ENCODE peak calls at places on chromosome 18, in six cellular contexts. One of them, this sample, is unnamed.
A peak's percentile ranks its signal among the peaks of the same experiment; 100 is the strongest.

GRCh38 chr18:79935499-79935898 is 16.0 kb downstream of the SLC66A2 start:
- DNase-seq in breast epithelium: no peak
- DNase-seq in right atrium auricular region: no peak
- DNase-seq in neural progenitor cell: no peak
- DNase-seq in mammary epithelial cell: no peak
- DNase-seq in pancreas: no peak
- DNase-seq in this sample: no peak

GRCh38 chr18:27428120-27428519 is 243.0 kb upstream of the CHST9 start:
- DNase-seq in neural progenitor cell: no peak
- DNase-seq in breast epithelium: no peak
- DNase-seq in right atrium auricular region: no peak
- DNase-seq in mammary epithelial cell: peak; percentile 9
- DNase-seq in pancreas: no peak
- DNase-seq in this sample: no peak

GRCh38 chr18:10040287-10041011 is 126.6 kb downstream of the VAPA start:
- DNase-seq in neural progenitor cell: no peak
- DNase-seq in breast epithelium: no peak
- DNase-seq in pancreas: peak; percentile 73
- DNase-seq in right atrium auricular region: no peak
- DNase-seq in mammary epithelial cell: no peak
- DNase-seq in this sample: no peak

GRCh38 chr18:9081940-9082339 is 20.6 kb upstream of the NDUFV2 start:
- DNase-seq in right atrium auricular region: no peak
- DNase-seq in mammary epithelial cell: no peak
- DNase-seq in neural progenitor cell: no peak
- DNase-seq in breast epithelium: no peak
- DNase-seq in pancreas: no peak
- DNase-seq in this sample: no peak

GRCh38 chr18:59719533-59720325 is 22.5 kb upstream of the CCBE1 start:
- DNase-seq in right atrium auricular region: no peak
- DNase-seq in mammary epithelial cell: no peak
- DNase-seq in pancreas: no peak
- DNase-seq in breast epithelium: no peak
- DNase-seq in neural progenitor cell: no peak
- DNase-seq in this sample: no peak

GRCh38 chr18:51006061-51006818 is 23.8 kb upstream of the SMAD4 start:
- DNase-seq in neural progenitor cell: no peak
- DNase-seq in pancreas: no peak
- DNase-seq in mammary epithelial cell: no peak
- DNase-seq in right atrium auricular region: no peak
- DNase-seq in breast epithelium: no peak
- DNase-seq in this sample: no peak

GRCh38 chr18:32529737-32530420 is 59.2 kb upstream of the GAREM1 start:
- DNase-seq in neural progenitor cell: no peak
- DNase-seq in breast epithelium: no peak
- DNase-seq in right atrium auricular region: no peak
- DNase-seq in pancreas: no peak
- DNase-seq in mammary epithelial cell: peak; percentile 44
- DNase-seq in this sample: no peak

GRCh38 chr18:26215247-26215970 is 10.8 kb upstream of the TAF4B start:
- DNase-seq in breast epithelium: no peak
- DNase-seq in neural progenitor cell: no peak
- DNase-seq in pancreas: no peak
- DNase-seq in right atrium auricular region: no peak
- DNase-seq in mammary epithelial cell: no peak
- DNase-seq in this sample: no peak

GRCh38 chr18:35345460-35345921 is 1.3 kb upstream of the ZNF24 start:
- DNase-seq in breast epithelium: no peak
- DNase-seq in neural progenitor cell: peak; percentile 27
- DNase-seq in right atrium auricular region: no peak
- DNase-seq in pancreas: peak; percentile 21
- DNase-seq in mammary epithelial cell: no peak
- DNase-seq in this sample: no peak

GRCh38 chr18:49757513-49758262 is 55.6 kb downstream of the ACAA2 start:
- DNase-seq in mammary epithelial cell: no peak
- DNase-seq in neural progenitor cell: peak; percentile 9
- DNase-seq in breast epithelium: no peak
- DNase-seq in right atrium auricular region: no peak
- DNase-seq in pancreas: no peak
- DNase-seq in this sample: no peak

DNA sequence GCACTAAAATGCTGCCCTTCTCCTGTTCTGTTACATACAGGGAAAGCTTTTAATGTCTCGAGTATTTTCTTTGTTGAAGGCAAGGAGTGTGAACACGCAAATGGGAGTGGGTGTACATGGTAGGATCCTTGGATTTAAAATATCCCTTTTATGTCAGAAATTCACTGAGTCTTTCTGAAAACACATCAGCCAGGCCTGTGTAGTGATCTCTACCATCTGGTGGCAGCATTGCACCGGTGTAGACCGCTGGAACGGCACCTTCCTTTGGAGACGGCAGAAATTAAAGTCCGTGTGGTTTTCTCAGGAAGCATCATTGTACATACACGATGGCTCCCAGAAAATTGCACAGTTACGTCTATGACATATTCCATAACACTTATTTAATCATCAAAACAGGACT is 515.8 kb downstream of the GALR1 start:
- DNase-seq in breast epithelium: no peak
- DNase-seq in pancreas: no peak
- DNase-seq in mammary epithelial cell: no peak
- DNase-seq in right atrium auricular region: no peak
- DNase-seq in neural progenitor cell: peak; percentile 81
- DNase-seq in this sample: no peak
- TF ChIP-seq CTCF in breast epithelium: no peak
- TF ChIP-seq CTCF in pancreas: no peak
- TF ChIP-seq CTCF in mammary epithelial cell: no peak
- TF ChIP-seq CTCF in right atrium auricular region: no peak
- TF ChIP-seq CTCF in neural progenitor cell: peak; percentile 79
- TF ChIP-seq CTCF in this sample: peak; percentile 23

DNA sequence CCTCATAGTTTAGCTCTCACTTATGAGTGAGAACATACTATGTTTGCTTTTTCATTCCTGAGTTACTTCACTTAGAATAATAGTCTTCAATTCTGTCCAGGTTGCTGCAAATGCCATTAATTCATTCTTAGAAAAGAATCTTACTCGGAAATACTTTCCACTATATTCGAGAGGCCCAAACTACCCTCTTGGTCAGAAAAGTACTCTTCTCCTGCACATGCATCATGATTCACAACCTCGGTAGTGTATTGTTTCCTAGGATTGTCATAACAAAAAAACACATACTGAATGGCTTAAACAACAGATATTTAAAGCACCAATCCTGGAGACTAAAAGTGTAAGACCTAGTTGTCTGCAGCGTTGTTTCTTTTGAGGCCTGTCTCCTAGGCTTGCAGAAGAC is 364.0 kb upstream of the SLC14A2 start:
- DNase-seq in mammary epithelial cell: no peak
- DNase-seq in right atrium auricular region: no peak
- DNase-seq in neural progenitor cell: no peak
- DNase-seq in breast epithelium: no peak
- DNase-seq in pancreas: no peak
- DNase-seq in this sample: no peak
- H3K4me1 ChIP-seq in mammary epithelial cell: peaks cover 18% of the 10 kb centered on the region
- H3K4me1 ChIP-seq in right atrium auricular region: no peaks in the 10 kb centered on the region
- H3K4me1 ChIP-seq in neural progenitor cell: peaks cover 7% of the 10 kb centered on the region
- H3K4me1 ChIP-seq in breast epithelium: no peaks in the 10 kb centered on the region
- H3K4me1 ChIP-seq in pancreas: no peaks in the 10 kb centered on the region
- H3K4me1 ChIP-seq in this sample: peaks cover 12% of the 10 kb centered on the region

DNA sequence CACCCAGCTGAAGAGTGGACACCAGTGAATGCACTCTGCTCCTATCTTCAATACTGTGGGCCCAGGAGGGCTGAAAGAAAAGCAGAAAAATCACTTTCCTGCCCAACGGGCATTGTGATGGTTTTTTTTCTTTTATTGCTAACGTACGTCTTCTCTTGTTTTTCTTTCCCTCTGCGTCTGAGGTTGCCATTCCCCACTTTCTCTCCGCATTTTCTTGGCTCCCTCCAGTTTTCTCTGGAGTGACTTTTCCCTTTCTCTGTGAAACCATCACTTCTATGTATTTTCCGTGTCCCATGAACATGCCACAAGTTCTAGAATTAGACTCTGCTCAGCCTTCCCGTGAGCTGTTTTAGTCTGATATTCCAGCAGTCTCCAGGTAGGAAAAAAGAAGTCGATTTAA is 169.2 kb downstream of the BCL2 start:
- DNase-seq in pancreas: no peak
- DNase-seq in right atrium auricular region: no peak
- DNase-seq in breast epithelium: no peak
- DNase-seq in mammary epithelial cell: no peak
- DNase-seq in neural progenitor cell: no peak
- DNase-seq in this sample: no peak
- H3K4me3 ChIP-seq in pancreas: no peak overlapping the region
- H3K4me3 ChIP-seq in right atrium auricular region: no peak overlapping the region
- H3K4me3 ChIP-seq in breast epithelium: no peak overlapping the region
- H3K4me3 ChIP-seq in mammary epithelial cell: no peak overlapping the region
- H3K4me3 ChIP-seq in neural progenitor cell: no peak overlapping the region
- H3K4me3 ChIP-seq in this sample: no peak overlapping the region

GRCh38 chr18:41396211-41396610 is 558.8 kb upstream of the PIK3C3 start:
- DNase-seq in neural progenitor cell: no peak
- DNase-seq in mammary epithelial cell: no peak
- DNase-seq in pancreas: no peak
- DNase-seq in right atrium auricular region: no peak
- DNase-seq in breast epithelium: no peak
- DNase-seq in this sample: no peak

GRCh38 chr18:41396861-41397260 is 558.2 kb upstream of the PIK3C3 start:
- DNase-seq in mammary epithelial cell: peak; percentile 45
- DNase-seq in breast epithelium: no peak
- DNase-seq in neural progenitor cell: no peak
- DNase-seq in right atrium auricular region: no peak
- DNase-seq in pancreas: no peak
- DNase-seq in this sample: no peak

GRCh38 chr18:41389936-41390667 is 564.9 kb upstream of the PIK3C3 start:
- DNase-seq in breast epithelium: no peak
- DNase-seq in pancreas: no peak
- DNase-seq in right atrium auricular region: no peak
- DNase-seq in neural progenitor cell: no peak
- DNase-seq in mammary epithelial cell: no peak
- DNase-seq in this sample: no peak

GRCh38 chr18:41391616-41392610 is 563.1 kb upstream of the PIK3C3 start:
- DNase-seq in breast epithelium: no peak
- DNase-seq in mammary epithelial cell: peak; percentile 34
- DNase-seq in neural progenitor cell: peak; percentile 85
- DNase-seq in pancreas: peak; percentile 17
- DNase-seq in right atrium auricular region: no peak
- DNase-seq in this sample: no peak

DNA sequence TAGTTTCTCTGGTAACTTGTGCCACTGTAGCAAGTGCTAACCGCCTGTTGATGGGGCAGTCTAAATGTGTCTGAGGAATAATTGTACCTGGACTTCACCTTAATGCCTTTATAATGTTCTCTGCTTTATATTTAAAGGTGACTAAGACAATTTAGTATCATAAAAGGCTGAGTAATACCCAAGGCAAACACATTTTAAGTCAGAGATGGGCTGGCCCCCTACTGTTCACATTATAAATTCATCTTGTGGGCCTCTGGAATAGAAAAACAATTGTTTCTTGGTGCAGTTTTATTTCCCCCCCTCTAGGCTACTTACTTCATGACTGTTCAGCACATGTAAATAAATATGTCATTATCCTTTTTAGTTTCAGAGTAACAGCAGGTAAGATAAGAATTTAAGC is 559.3 kb upstream of the PIK3C3 start:
- DNase-seq in right atrium auricular region: no peak
- DNase-seq in neural progenitor cell: no peak
- DNase-seq in pancreas: no peak
- DNase-seq in breast epithelium: no peak
- DNase-seq in mammary epithelial cell: peak; percentile 34
- DNase-seq in this sample: no peak
- TF ChIP-seq CTCF in right atrium auricular region: no peak
- TF ChIP-seq CTCF in neural progenitor cell: no peak
- TF ChIP-seq CTCF in pancreas: no peak
- TF ChIP-seq CTCF in breast epithelium: no peak
- TF ChIP-seq CTCF in mammary epithelial cell: peak; percentile 21
- TF ChIP-seq CTCF in this sample: no peak

DNA sequence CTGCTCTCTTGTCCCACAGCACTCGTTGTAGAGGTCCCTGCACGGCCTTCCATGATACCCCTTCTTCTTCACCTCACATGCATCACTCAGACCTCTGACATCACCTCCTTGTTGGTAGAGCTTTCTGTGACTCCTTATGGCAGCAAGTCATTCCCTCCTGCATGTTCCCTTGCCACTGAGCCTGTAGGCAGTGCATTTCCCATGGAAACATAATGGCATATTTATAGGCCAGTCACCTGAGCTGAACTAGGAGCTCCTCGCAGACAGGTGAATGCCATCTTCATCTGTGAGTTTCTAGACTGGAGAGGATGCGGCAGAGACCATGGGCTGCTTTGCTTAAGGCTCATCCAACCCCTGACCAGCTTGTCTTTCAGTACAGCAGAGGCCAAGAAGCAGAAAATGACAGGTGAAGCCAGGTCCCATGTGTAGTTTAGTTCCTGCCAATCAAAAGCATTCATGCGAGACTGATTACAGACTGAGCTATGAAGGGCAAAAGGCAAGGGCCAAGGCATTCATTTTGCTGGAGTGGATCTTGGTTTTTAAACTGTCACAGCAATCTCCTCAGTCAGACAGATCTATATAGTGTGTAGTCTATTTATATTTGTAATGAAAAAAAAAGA is 59.4 kb upstream of the NEDD4L start:
- DNase-seq in neural progenitor cell: no peak
- DNase-seq in breast epithelium: no peak
- DNase-seq in mammary epithelial cell: no peak
- DNase-seq in right atrium auricular region: no peak
- DNase-seq in pancreas: no peak
- DNase-seq in this sample: no peak
- H3K4me1 ChIP-seq in neural progenitor cell: peaks cover 28% of the 10 kb centered on the region
- H3K4me1 ChIP-seq in breast epithelium: no peaks in the 10 kb centered on the region
- H3K4me1 ChIP-seq in mammary epithelial cell: peaks cover 7% of the 10 kb centered on the region
- H3K4me1 ChIP-seq in right atrium auricular region: no peaks in the 10 kb centered on the region
- H3K4me1 ChIP-seq in pancreas: peaks cover 8% of the 10 kb centered on the region
- H3K4me1 ChIP-seq in this sample: no peaks in the 10 kb centered on the region

GRCh38 chr18:5543036-5543671 is 643 bp downstream of the EPB41L3 start:
- DNase-seq in right atrium auricular region: no peak
- DNase-seq in neural progenitor cell: peak; percentile 70
- DNase-seq in breast epithelium: no peak
- DNase-seq in mammary epithelial cell: no peak
- DNase-seq in pancreas: no peak
- DNase-seq in this sample: no peak
- H3K4me3 ChIP-seq in right atrium auricular region: peak overlapping the region; percentile 63
- H3K4me3 ChIP-seq in neural progenitor cell: peak overlapping the region; percentile 78
- H3K4me3 ChIP-seq in breast epithelium: peak overlapping the region; percentile 86
- H3K4me3 ChIP-seq in mammary epithelial cell: no peak overlapping the region
- H3K4me3 ChIP-seq in pancreas: peak overlapping the region; percentile 42
- H3K4me3 ChIP-seq in this sample: peak overlapping the region; percentile 68

GRCh38 chr18:69636529-69637301 is 236.0 kb downstream of the DOK6 start:
- DNase-seq in right atrium auricular region: no peak
- DNase-seq in mammary epithelial cell: no peak
- DNase-seq in neural progenitor cell: peak; percentile 33
- DNase-seq in breast epithelium: no peak
- DNase-seq in pancreas: no peak
- DNase-seq in this sample: no peak
- TF ChIP-seq CTCF in right atrium auricular region: no peak
- TF ChIP-seq CTCF in mammary epithelial cell: no peak
- TF ChIP-seq CTCF in neural progenitor cell: peak; percentile 47
- TF ChIP-seq CTCF in breast epithelium: no peak
- TF ChIP-seq CTCF in pancreas: no peak
- TF ChIP-seq CTCF in this sample: no peak

This sample was measured in lung.